ENCODE peak calls at places on chromosomes 13 and 19, in four cellular contexts. T is HepG2, C is K562, P is GM12878. D is an unnamed sample.

GRCh38 chr19:57830071-57830602 is at the start of gene ZNF587B:
- DNase-seq in P (no peak), T (peak), C (peak), D (no peak)

GRCh38 chr13:106804996-106805395 is 237.1 kb upstream of the ARGLU1 start:
- DNase-seq in C (no peak), T (no peak), P (no peak), D (no peak)

GRCh38 chr13:112582305-112582704 is 5.6 kb downstream of the TUBGCP3 start:
- DNase-seq in P (no peak), T (no peak), C (no peak), D (no peak)

GRCh38 chr19:33779849-33780248 is 16.8 kb upstream of the KCTD15 start:
- DNase-seq in C (no peak), T (no peak), P (no peak), D (no peak)

GRCh38 chr13:36445806-36446423 is 13.6 kb downstream of the CCNA1 start:
- DNase-seq in T (no peak), P (no peak), C (no peak), D (no peak)

GRCh38 chr19:11624064-11624463 is 26.8 kb downstream of the ZNF627 start:
- DNase-seq in C (no peak), P (no peak), T (peak), D (no peak)

GRCh38 chr13:71964491-71965108 is 97.6 kb upstream of the DACH1 start:
- DNase-seq in T (no peak), P (no peak), C (no peak), D (no peak)

GRCh38 chr13:25904830-25905229 is 147.0 kb downstream of the SHISA2 start:
- DNase-seq in C (no peak), P (no peak), T (no peak), D (no peak)

GRCh38 chr13:27406178-27406939 is 18.1 kb upstream of the GTF3A start:
- DNase-seq in P (no peak), C (peak), T (peak), D (peak)

GRCh38 chr13:59166174-59166573 is 997.6 kb downstream of the DIAPH3 start:
- DNase-seq in C (no peak), P (no peak), T (no peak), D (no peak)

GRCh38 chr13:40666058-40666904 is at the start of gene FOXO1:
- DNase-seq in P (no peak), T (peak), C (peak), D (peak)

GRCh38 chr13:40190656-40191100 is 475.8 kb downstream of the FOXO1 start:
- DNase-seq in P (no peak), T (peak), C (no peak), D (no peak)

GRCh38 chr19:1244693-1245451 is 3.3 kb downstream of the ATP5F1D start:
- DNase-seq in T (peak), P (no peak), C (no peak), D (no peak)

GRCh38 chr19:49591731-49592485 is 926 bp downstream of the PRR12 start:
- DNase-seq in P (no peak), T (no peak), C (peak), D (peak)

GRCh38 chr19:13152356-13152853 is 2.2 kb downstream of the IER2 start:
- DNase-seq in C (no peak), P (no peak), T (no peak), D (no peak)

GRCh38 chr13:20399961-20400360 is 125.7 kb downstream of the CRYL1 start:
- DNase-seq in C (no peak), P (no peak), T (no peak), D (no peak)

GRCh38 chr13:41224113-41225110 is 30.0 kb upstream of the KBTBD7 start:
- DNase-seq in T (no peak), P (no peak), C (no peak), D (no peak)

GRCh38 chr13:42398542-42398941 is 126.6 kb downstream of the AKAP11 start:
- DNase-seq in P (no peak), T (no peak), C (no peak), D (no peak)

GRCh38 chr13:109331898-109332297 is 454.5 kb downstream of the IRS2 start:
- DNase-seq in C (no peak), P (no peak), T (no peak), D (no peak)

GRCh38 chr19:459724-460511 is 915 bp downstream of the SHC2 start:
- DNase-seq in T (peak), C (peak), P (no peak), D (peak)

GRCh38 chr13:79614519-79614918 is 133.6 kb downstream of the NDFIP2 start:
- DNase-seq in T (no peak), C (no peak), P (no peak), D (no peak)

GRCh38 chr13:95385808-95386207 is 84.6 kb upstream of the ABCC4 start:
- DNase-seq in C (no peak), T (no peak), P (no peak), D (no peak)

GRCh38 chr13:90896022-90896421 is 451.5 kb upstream of the MIR17HG start:
- DNase-seq in P (no peak), T (no peak), C (no peak), D (no peak)

GRCh38 chr13:66234159-66234558 is 996.0 kb downstream of the PCDH9 start:
- DNase-seq in C (no peak), P (no peak), T (peak), D (no peak)

GRCh38 chr13:24035411-24035810 is 125.1 kb upstream of the SPATA13 start:
- DNase-seq in T (no peak), P (no peak), C (no peak), D (no peak)

GRCh38 chr19:43797556-43797955 is 4.7 kb downstream of the LYPD5 start:
- DNase-seq in P (no peak), C (no peak), T (no peak), D (no peak)

DNA sequence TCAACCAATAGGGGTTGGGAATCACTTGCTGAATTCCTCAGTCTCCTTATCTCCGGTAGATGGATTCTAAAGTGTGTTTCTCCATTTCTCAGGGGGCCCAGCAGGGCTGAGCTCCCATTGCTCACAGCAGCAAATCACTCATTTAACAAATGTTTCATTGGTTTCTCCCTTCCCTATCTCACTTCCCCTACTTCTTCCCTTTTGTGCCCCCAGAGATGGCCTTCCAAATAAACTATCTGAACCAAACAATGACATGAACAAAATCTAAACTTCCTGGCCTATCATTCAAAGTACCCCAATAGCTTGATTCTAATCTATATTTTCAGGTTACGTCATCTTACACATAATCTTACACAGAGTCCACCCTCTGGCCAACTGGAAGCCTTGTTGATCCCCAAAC is 60.4 kb downstream of the DLEU7 start:
- DNase-seq in T (no peak), P (no peak), C (no peak), D (no peak)
- TF ChIP-seq POLR2AphosphoS2 in T (no peak), P (no peak), C (no peak), D (no peak)

GRCh38 chr19:41577144-41577830 is 1.3 kb downstream of the CEACAM21 start:
- DNase-seq in T (peak), P (no peak), C (no peak), D (no peak)

GRCh38 chr19:41577833-41578232 is 1.9 kb downstream of the CEACAM21 start:
- DNase-seq in T (no peak), P (no peak), C (no peak), D (no peak)

GRCh38 chr19:41570639-41571112 is 5.3 kb upstream of the CEACAM21 start:
- DNase-seq in C (peak), P (no peak), T (peak), D (peak)

GRCh38 chr19:41578886-41579285 is 2.9 kb downstream of the CEACAM21 start:
- DNase-seq in C (no peak), P (no peak), T (no peak), D (no peak)

GRCh38 chr19:41575998-41576397 is at the start of gene CEACAM21:
- DNase-seq in P (no peak), T (no peak), C (no peak), D (no peak)
- TF ChIP-seq POLR2AphosphoS2 in P (no peak), T (no peak), C (no peak), D (no peak)

DNA sequence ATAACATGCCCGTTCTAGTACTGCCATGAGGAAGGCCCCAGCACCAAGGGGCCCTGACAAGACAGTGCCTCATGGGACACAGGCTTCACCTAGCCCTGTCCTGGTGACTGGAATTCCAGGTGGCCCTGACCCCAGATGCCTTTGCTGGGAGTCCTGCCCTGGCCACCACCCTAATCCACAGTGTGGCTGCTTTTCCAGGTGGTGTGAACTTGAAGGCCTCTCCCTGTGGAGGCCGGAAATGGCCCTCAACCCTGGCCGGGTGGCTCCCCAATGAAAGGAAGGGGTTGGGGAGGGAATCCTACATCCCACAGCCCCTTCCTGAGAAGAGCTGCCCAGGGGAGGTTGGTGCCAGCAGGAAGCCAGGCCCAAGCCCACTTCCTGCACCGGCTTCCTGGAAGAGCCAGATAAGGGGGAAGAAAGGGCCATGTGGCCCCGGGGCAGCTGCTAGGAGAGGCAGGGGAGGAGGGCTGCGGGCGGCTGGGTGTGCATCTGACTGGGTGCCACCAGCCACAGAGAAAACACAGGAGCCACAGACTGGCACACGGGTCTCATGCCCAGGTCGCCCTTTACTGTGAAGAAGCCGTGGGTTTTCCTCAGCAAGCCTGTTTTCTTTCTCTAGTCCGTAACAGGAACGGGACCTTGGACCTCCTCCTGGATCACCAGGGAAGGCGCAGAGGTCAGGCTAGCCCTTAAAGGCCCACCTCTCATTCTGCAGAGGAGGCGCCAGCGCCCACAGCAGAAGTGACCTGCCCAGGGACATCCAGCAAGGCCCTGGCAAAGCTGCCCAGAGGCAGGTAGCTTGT is 4.7 kb downstream of the LSM4 start:
- DNase-seq in P (no peak), T (peak), C (peak), D (no peak)
- TF ChIP-seq POLR2AphosphoS2 in P (no peak), T (no peak), C (no peak), D (no peak)

GRCh38 chr19:10262771-10263170 is 8.1 kb upstream of the ICAM1 start:
- DNase-seq in C (no peak), P (no peak), T (no peak), D (no peak)
- TF ChIP-seq POLR2AphosphoS2 in C (no peak), P (no peak), T (no peak), D (no peak)

GRCh38 chr19:45096700-45097099 is 3.7 kb downstream of the PPP1R37 start:
- DNase-seq in T (no peak), P (no peak), C (no peak), D (no peak)

GRCh38 chr19:45098521-45099464 is 5.8 kb downstream of the PPP1R37 start:
- DNase-seq in C (no peak), P (no peak), T (peak), D (no peak)

GRCh38 chr19:45097450-45097775 is 4.4 kb downstream of the PPP1R37 start:
- DNase-seq in C (no peak), P (no peak), T (no peak), D (no peak)

GRCh38 chr19:45099465-45100201 is 6.7 kb downstream of the PPP1R37 start:
- DNase-seq in T (peak), C (no peak), P (no peak), D (no peak)

GRCh38 chr19:45097776-45098520 is 5.0 kb downstream of the PPP1R37 start:
- DNase-seq in C (peak), T (peak), P (no peak), D (peak)
- TF ChIP-seq POLR2AphosphoS2 in C (no peak), T (no peak), P (no peak), D (no peak)

DNA sequence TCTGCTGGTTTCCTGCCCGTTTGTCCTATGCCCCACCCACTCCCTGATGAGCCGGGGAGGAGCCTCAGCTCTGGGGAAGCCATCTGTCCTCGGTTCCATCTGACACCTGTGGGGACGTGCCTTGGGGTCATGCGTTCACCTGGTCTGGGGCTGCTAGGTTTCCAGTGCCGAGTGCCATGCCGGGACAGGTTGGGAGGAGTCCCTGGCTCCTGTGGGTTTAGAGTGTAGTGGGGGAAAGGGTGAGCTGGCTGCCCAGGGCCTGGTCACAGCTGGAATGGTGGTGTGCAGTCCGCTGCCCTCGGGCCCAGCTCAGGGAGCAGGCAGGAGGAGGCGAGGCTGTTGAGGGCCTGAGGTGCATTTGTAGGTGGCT is 2.5 kb downstream of the KDM4B start:
- DNase-seq in C (peak), T (peak), P (no peak), D (no peak)
- TF ChIP-seq POLR2AphosphoS2 in C (no peak), T (no peak), P (no peak), D (no peak)

GRCh38 chr19:38686530-38686888 is 39.1 kb downstream of the ACTN4 start:
- DNase-seq in C (no peak), P (peak), T (no peak), D (no peak)
- TF ChIP-seq POLR2AphosphoS2 in C (no peak), P (no peak), T (no peak), D (no peak)

DNA sequence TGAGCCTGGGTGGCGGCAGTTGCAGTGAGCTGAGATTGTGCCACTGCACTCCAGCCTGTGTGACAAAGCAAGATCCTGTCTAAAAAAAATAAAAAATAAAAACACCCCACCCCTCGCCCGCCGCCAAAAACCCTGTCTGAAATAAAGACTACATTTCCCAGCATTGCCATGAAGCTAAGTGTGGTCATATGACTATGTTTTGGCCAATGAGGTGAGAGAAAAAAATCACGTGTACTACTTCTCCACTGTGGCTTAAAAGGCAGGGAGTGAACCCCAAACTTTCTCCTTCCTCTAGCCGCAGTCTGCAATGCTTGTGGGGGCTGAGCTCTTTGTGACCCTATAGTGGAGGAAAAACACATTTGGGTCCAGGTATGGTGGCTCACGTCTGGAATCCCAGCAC is 54.9 kb downstream of the COLGALT1 start:
- DNase-seq in P (no peak), T (peak), C (peak), D (peak)
- TF ChIP-seq POLR2AphosphoS2 in P (no peak), T (no peak), C (no peak), D (no peak)

GRCh38 chr19:4472174-4472974 is at the start of gene HDGFL2:
- DNase-seq in C (no peak), T (no peak), P (no peak), D (no peak)

GRCh38 chr19:4477034-4477801 is 5.1 kb downstream of the HDGFL2 start:
- DNase-seq in T (no peak), C (no peak), P (no peak), D (no peak)

GRCh38 chr19:4473011-4473410 is 914 bp downstream of the HDGFL2 start:
- DNase-seq in C (no peak), T (no peak), P (no peak), D (no peak)

GRCh38 chr19:4473708-4474503 is 1.8 kb downstream of the HDGFL2 start:
- DNase-seq in T (no peak), P (no peak), C (no peak), D (no peak)

DNA sequence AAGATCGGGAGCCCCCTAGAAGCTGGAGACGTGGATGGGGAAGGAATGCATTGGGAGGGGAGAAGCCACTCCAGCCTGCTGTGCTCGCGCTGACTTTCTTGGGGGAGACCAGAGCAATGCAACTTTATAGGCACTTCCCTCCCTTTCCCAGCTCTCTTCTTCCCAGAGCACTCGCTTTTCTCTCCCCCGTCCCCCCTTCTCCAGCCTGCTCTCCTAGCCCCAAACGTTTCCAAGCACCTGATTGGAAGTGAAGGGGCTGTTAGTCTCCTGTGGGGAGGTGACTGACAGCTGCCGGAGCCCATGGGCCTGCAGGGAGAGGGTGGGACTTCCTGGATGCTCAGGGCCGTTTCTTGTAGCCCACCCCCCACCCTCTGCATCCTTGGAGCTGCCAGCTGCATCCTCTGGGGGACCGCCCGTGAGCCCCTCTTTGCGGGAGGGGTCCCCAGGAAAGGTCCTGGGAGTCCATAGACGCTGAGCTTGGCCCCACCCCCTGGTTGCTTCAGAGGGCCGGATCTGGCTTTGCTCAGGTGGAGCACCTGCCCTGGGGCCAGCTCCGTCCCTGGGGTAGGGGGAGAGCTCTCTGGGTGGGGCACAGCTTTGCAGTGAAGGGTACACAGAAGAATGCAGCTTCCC is 2.5 kb downstream of the HDGFL2 start:
- DNase-seq in T (no peak), P (no peak), C (peak), D (no peak)
- TF ChIP-seq POLR2AphosphoS2 in T (no peak), P (no peak), C (no peak), D (no peak)

D was measured in A549.